ENCODE peak calls at places on chromosomes 5 and 9, in four cellular contexts. P is GM20000, J is cerebellar cortex, U is KBM-7. B is an unnamed sample.

GRCh38 chr5:43772601-43773031 is 169.6 kb downstream of the NNT start:
- DNase-seq in P (no peak), J (no peak), U (peak; percentile 68), B (peak; percentile 73)

GRCh38 chr9:126788046-126788445 is 16.8 kb upstream of the ZBTB43 start:
- DNase-seq in J (no peak), U (no peak), P (no peak), B (no peak)

GRCh38 chr5:105931782-105932489 is 1738.8 kb downstream of the EFNA5 start:
- DNase-seq in P (no peak), U (no peak), J (no peak), B (no peak)

GRCh38 chr9:84174486-84174885 is 166.1 kb downstream of the SLC28A3 start:
- DNase-seq in P (no peak), U (peak; percentile 26), J (no peak), B (peak; percentile 53)

GRCh38 chr9:116715751-116716150 is 28.6 kb downstream of the TRIM32 start:
- DNase-seq in U (no peak), P (no peak), J (no peak), B (no peak)

GRCh38 chr5:5066276-5067186 is 73.6 kb upstream of the ADAMTS16 start:
- DNase-seq in P (peak; percentile 18), J (no peak), U (no peak), B (no peak)

GRCh38 chr9:130942084-130942483 is 3.0 kb upstream of the FIBCD1 start:
- DNase-seq in P (no peak), U (no peak), J (no peak), B (no peak)

GRCh38 chr5:138649316-138649720 is 74.1 kb upstream of the HSPA9 start:
- DNase-seq in J (no peak), P (no peak), U (no peak), B (no peak)

B was measured in AML-193.